ENCODE peak calls at places on chromosomes 3 and 15, in nine cellular contexts. One of them, this sample, is unnamed.

GRCh38 chr3:25856902-25857518 is 67.1 kb downstream of the OXSM start:
- DNase-seq in GM13976: peak
- DNase-seq in nephron progenitor cell: no peak
- DNase-seq in heart left ventricle: no peak
- DNase-seq in retina: peak
- DNase-seq in NCI-H1092 treated with DMSO at 0.1 percent for 48 hours: peak
- DNase-seq in activated CD8-positive, alpha-beta memory T cell treated with anti-CD3 and anti-CD28 coated beads for 48 hours: no peak
- DNase-seq in GM12878: no peak
- DNase-seq in activated naive CD8-positive, alpha-beta T cell treated with anti-CD3 and anti-CD28 coated beads, Interleukin-2, amount 50 U/mL, for 24 hours: no peak
- DNase-seq in this sample: no peak

GRCh38 chr3:101950510-101950909 is 101.2 kb downstream of the NFKBIZ start:
- DNase-seq in nephron progenitor cell: no peak
- DNase-seq in activated CD8-positive, alpha-beta memory T cell treated with anti-CD3 and anti-CD28 coated beads for 48 hours: no peak
- DNase-seq in heart left ventricle: no peak
- DNase-seq in activated naive CD8-positive, alpha-beta T cell treated with anti-CD3 and anti-CD28 coated beads, Interleukin-2, amount 50 U/mL, for 24 hours: no peak
- DNase-seq in NCI-H1092 treated with DMSO at 0.1 percent for 48 hours: no peak
- DNase-seq in GM13976: peak
- DNase-seq in GM12878: peak
- DNase-seq in retina: no peak
- DNase-seq in this sample: peak

GRCh38 chr3:183327343-183327742 is 74.3 kb downstream of the B3GNT5 start:
- DNase-seq in GM12878: no peak
- DNase-seq in retina: no peak
- DNase-seq in heart left ventricle: no peak
- DNase-seq in activated naive CD8-positive, alpha-beta T cell treated with anti-CD3 and anti-CD28 coated beads, Interleukin-2, amount 50 U/mL, for 24 hours: no peak
- DNase-seq in activated CD8-positive, alpha-beta memory T cell treated with anti-CD3 and anti-CD28 coated beads for 48 hours: no peak
- DNase-seq in nephron progenitor cell: no peak
- DNase-seq in NCI-H1092 treated with DMSO at 0.1 percent for 48 hours: no peak
- DNase-seq in GM13976: no peak
- DNase-seq in this sample: no peak

GRCh38 chr3:53624467-53624866 is 130.1 kb downstream of the CACNA1D start:
- DNase-seq in GM12878: no peak
- DNase-seq in NCI-H1092 treated with DMSO at 0.1 percent for 48 hours: peak
- DNase-seq in nephron progenitor cell: no peak
- DNase-seq in GM13976: no peak
- DNase-seq in retina: no peak
- DNase-seq in activated CD8-positive, alpha-beta memory T cell treated with anti-CD3 and anti-CD28 coated beads for 48 hours: no peak
- DNase-seq in activated naive CD8-positive, alpha-beta T cell treated with anti-CD3 and anti-CD28 coated beads, Interleukin-2, amount 50 U/mL, for 24 hours: no peak
- DNase-seq in heart left ventricle: no peak
- DNase-seq in this sample: no peak

GRCh38 chr3:195752538-195753331 is 32.0 kb downstream of the MUC20 start:
- DNase-seq in nephron progenitor cell: no peak
- DNase-seq in retina: no peak
- DNase-seq in NCI-H1092 treated with DMSO at 0.1 percent for 48 hours: no peak
- DNase-seq in heart left ventricle: no peak
- DNase-seq in activated naive CD8-positive, alpha-beta T cell treated with anti-CD3 and anti-CD28 coated beads, Interleukin-2, amount 50 U/mL, for 24 hours: no peak
- DNase-seq in GM13976: no peak
- DNase-seq in GM12878: no peak
- DNase-seq in activated CD8-positive, alpha-beta memory T cell treated with anti-CD3 and anti-CD28 coated beads for 48 hours: no peak
- DNase-seq in this sample: no peak

GRCh38 chr15:101540480-101541239 is 51.2 kb upstream of the PCSK6 start:
- DNase-seq in NCI-H1092 treated with DMSO at 0.1 percent for 48 hours: no peak
- DNase-seq in activated CD8-positive, alpha-beta memory T cell treated with anti-CD3 and anti-CD28 coated beads for 48 hours: no peak
- DNase-seq in heart left ventricle: no peak
- DNase-seq in GM12878: no peak
- DNase-seq in retina: no peak
- DNase-seq in GM13976: no peak
- DNase-seq in activated naive CD8-positive, alpha-beta T cell treated with anti-CD3 and anti-CD28 coated beads, Interleukin-2, amount 50 U/mL, for 24 hours: no peak
- DNase-seq in nephron progenitor cell: no peak
- DNase-seq in this sample: no peak

GRCh38 chr15:74036271-74037170 is 42.0 kb downstream of the PML start:
- DNase-seq in GM13976: peak
- DNase-seq in heart left ventricle: peak
- DNase-seq in activated naive CD8-positive, alpha-beta T cell treated with anti-CD3 and anti-CD28 coated beads, Interleukin-2, amount 50 U/mL, for 24 hours: no peak
- DNase-seq in activated CD8-positive, alpha-beta memory T cell treated with anti-CD3 and anti-CD28 coated beads for 48 hours: no peak
- DNase-seq in nephron progenitor cell: peak
- DNase-seq in GM12878: no peak
- DNase-seq in NCI-H1092 treated with DMSO at 0.1 percent for 48 hours: peak
- DNase-seq in retina: peak
- DNase-seq in this sample: no peak

GRCh38 chr3:149576071-149576564 is 81.7 kb downstream of the WWTR1 start:
- DNase-seq in activated naive CD8-positive, alpha-beta T cell treated with anti-CD3 and anti-CD28 coated beads, Interleukin-2, amount 50 U/mL, for 24 hours: no peak
- DNase-seq in NCI-H1092 treated with DMSO at 0.1 percent for 48 hours: peak
- DNase-seq in heart left ventricle: peak
- DNase-seq in nephron progenitor cell: no peak
- DNase-seq in GM12878: no peak
- DNase-seq in GM13976: no peak
- DNase-seq in retina: no peak
- DNase-seq in activated CD8-positive, alpha-beta memory T cell treated with anti-CD3 and anti-CD28 coated beads for 48 hours: no peak
- DNase-seq in this sample: peak

GRCh38 chr3:80750637-80751036 is 982.8 kb upstream of the ROBO1 start:
- DNase-seq in activated CD8-positive, alpha-beta memory T cell treated with anti-CD3 and anti-CD28 coated beads for 48 hours: no peak
- DNase-seq in GM12878: no peak
- DNase-seq in GM13976: no peak
- DNase-seq in NCI-H1092 treated with DMSO at 0.1 percent for 48 hours: no peak
- DNase-seq in activated naive CD8-positive, alpha-beta T cell treated with anti-CD3 and anti-CD28 coated beads, Interleukin-2, amount 50 U/mL, for 24 hours: no peak
- DNase-seq in retina: no peak
- DNase-seq in heart left ventricle: no peak
- DNase-seq in nephron progenitor cell: no peak
- DNase-seq in this sample: no peak

GRCh38 chr3:37202035-37202434 is 27.7 kb upstream of the LRRFIP2 start:
- DNase-seq in activated naive CD8-positive, alpha-beta T cell treated with anti-CD3 and anti-CD28 coated beads, Interleukin-2, amount 50 U/mL, for 24 hours: no peak
- DNase-seq in activated CD8-positive, alpha-beta memory T cell treated with anti-CD3 and anti-CD28 coated beads for 48 hours: no peak
- DNase-seq in GM12878: no peak
- DNase-seq in NCI-H1092 treated with DMSO at 0.1 percent for 48 hours: no peak
- DNase-seq in nephron progenitor cell: no peak
- DNase-seq in GM13976: no peak
- DNase-seq in retina: no peak
- DNase-seq in heart left ventricle: no peak
- DNase-seq in this sample: no peak

GRCh38 chr3:15892828-15893227 is 95.0 kb upstream of the ANKRD28 start:
- DNase-seq in nephron progenitor cell: no peak
- DNase-seq in NCI-H1092 treated with DMSO at 0.1 percent for 48 hours: no peak
- DNase-seq in activated CD8-positive, alpha-beta memory T cell treated with anti-CD3 and anti-CD28 coated beads for 48 hours: no peak
- DNase-seq in GM12878: no peak
- DNase-seq in heart left ventricle: no peak
- DNase-seq in GM13976: no peak
- DNase-seq in retina: no peak
- DNase-seq in activated naive CD8-positive, alpha-beta T cell treated with anti-CD3 and anti-CD28 coated beads, Interleukin-2, amount 50 U/mL, for 24 hours: no peak
- DNase-seq in this sample: no peak

GRCh38 chr3:81521855-81522254 is 239.6 kb downstream of the GBE1 start:
- DNase-seq in retina: no peak
- DNase-seq in heart left ventricle: no peak
- DNase-seq in activated naive CD8-positive, alpha-beta T cell treated with anti-CD3 and anti-CD28 coated beads, Interleukin-2, amount 50 U/mL, for 24 hours: no peak
- DNase-seq in activated CD8-positive, alpha-beta memory T cell treated with anti-CD3 and anti-CD28 coated beads for 48 hours: no peak
- DNase-seq in GM12878: no peak
- DNase-seq in nephron progenitor cell: no peak
- DNase-seq in NCI-H1092 treated with DMSO at 0.1 percent for 48 hours: no peak
- DNase-seq in GM13976: no peak
- DNase-seq in this sample: no peak

GRCh38 chr15:85377986-85378385 is 2.4 kb upstream of the AKAP13 start:
- DNase-seq in retina: no peak
- DNase-seq in GM13976: no peak
- DNase-seq in activated CD8-positive, alpha-beta memory T cell treated with anti-CD3 and anti-CD28 coated beads for 48 hours: no peak
- DNase-seq in heart left ventricle: no peak
- DNase-seq in activated naive CD8-positive, alpha-beta T cell treated with anti-CD3 and anti-CD28 coated beads, Interleukin-2, amount 50 U/mL, for 24 hours: no peak
- DNase-seq in nephron progenitor cell: no peak
- DNase-seq in NCI-H1092 treated with DMSO at 0.1 percent for 48 hours: no peak
- DNase-seq in GM12878: no peak
- DNase-seq in this sample: no peak

GRCh38 chr15:58154769-58155168 is 16.6 kb downstream of the AQP9 start:
- DNase-seq in heart left ventricle: no peak
- DNase-seq in NCI-H1092 treated with DMSO at 0.1 percent for 48 hours: no peak
- DNase-seq in GM13976: no peak
- DNase-seq in retina: no peak
- DNase-seq in activated CD8-positive, alpha-beta memory T cell treated with anti-CD3 and anti-CD28 coated beads for 48 hours: no peak
- DNase-seq in GM12878: no peak
- DNase-seq in nephron progenitor cell: no peak
- DNase-seq in activated naive CD8-positive, alpha-beta T cell treated with anti-CD3 and anti-CD28 coated beads, Interleukin-2, amount 50 U/mL, for 24 hours: no peak
- DNase-seq in this sample: no peak

GRCh38 chr15:98896802-98897732 is 110.5 kb downstream of the PGPEP1L start:
- DNase-seq in GM13976: no peak
- DNase-seq in activated naive CD8-positive, alpha-beta T cell treated with anti-CD3 and anti-CD28 coated beads, Interleukin-2, amount 50 U/mL, for 24 hours: no peak
- DNase-seq in NCI-H1092 treated with DMSO at 0.1 percent for 48 hours: no peak
- DNase-seq in activated CD8-positive, alpha-beta memory T cell treated with anti-CD3 and anti-CD28 coated beads for 48 hours: no peak
- DNase-seq in GM12878: no peak
- DNase-seq in nephron progenitor cell: no peak
- DNase-seq in retina: no peak
- DNase-seq in heart left ventricle: no peak
- DNase-seq in this sample: no peak

GRCh38 chr15:101049282-101049681 is 130.1 kb downstream of the LRRK1 start:
- DNase-seq in nephron progenitor cell: no peak
- DNase-seq in activated CD8-positive, alpha-beta memory T cell treated with anti-CD3 and anti-CD28 coated beads for 48 hours: no peak
- DNase-seq in retina: no peak
- DNase-seq in GM13976: no peak
- DNase-seq in heart left ventricle: peak
- DNase-seq in NCI-H1092 treated with DMSO at 0.1 percent for 48 hours: no peak
- DNase-seq in activated naive CD8-positive, alpha-beta T cell treated with anti-CD3 and anti-CD28 coated beads, Interleukin-2, amount 50 U/mL, for 24 hours: no peak
- DNase-seq in GM12878: no peak
- DNase-seq in this sample: peak

GRCh38 chr15:80275946-80276345 is 23.9 kb upstream of the CTXND1 start:
- DNase-seq in GM13976: no peak
- DNase-seq in NCI-H1092 treated with DMSO at 0.1 percent for 48 hours: no peak
- DNase-seq in nephron progenitor cell: no peak
- DNase-seq in activated CD8-positive, alpha-beta memory T cell treated with anti-CD3 and anti-CD28 coated beads for 48 hours: no peak
- DNase-seq in GM12878: no peak
- DNase-seq in heart left ventricle: no peak
- DNase-seq in retina: no peak
- DNase-seq in activated naive CD8-positive, alpha-beta T cell treated with anti-CD3 and anti-CD28 coated beads, Interleukin-2, amount 50 U/mL, for 24 hours: no peak
- DNase-seq in this sample: no peak

GRCh38 chr3:123758081-123758564 is 126.0 kb downstream of the MYLK start:
- DNase-seq in NCI-H1092 treated with DMSO at 0.1 percent for 48 hours: peak
- DNase-seq in heart left ventricle: no peak
- DNase-seq in nephron progenitor cell: no peak
- DNase-seq in GM13976: no peak
- DNase-seq in activated CD8-positive, alpha-beta memory T cell treated with anti-CD3 and anti-CD28 coated beads for 48 hours: no peak
- DNase-seq in activated naive CD8-positive, alpha-beta T cell treated with anti-CD3 and anti-CD28 coated beads, Interleukin-2, amount 50 U/mL, for 24 hours: no peak
- DNase-seq in GM12878: no peak
- DNase-seq in retina: peak
- DNase-seq in this sample: no peak

GRCh38 chr3:31438742-31439141 is 94.0 kb upstream of the STT3B start:
- DNase-seq in GM12878: no peak
- DNase-seq in retina: no peak
- DNase-seq in activated CD8-positive, alpha-beta memory T cell treated with anti-CD3 and anti-CD28 coated beads for 48 hours: no peak
- DNase-seq in heart left ventricle: no peak
- DNase-seq in nephron progenitor cell: no peak
- DNase-seq in activated naive CD8-positive, alpha-beta T cell treated with anti-CD3 and anti-CD28 coated beads, Interleukin-2, amount 50 U/mL, for 24 hours: no peak
- DNase-seq in GM13976: no peak
- DNase-seq in NCI-H1092 treated with DMSO at 0.1 percent for 48 hours: no peak
- DNase-seq in this sample: no peak

GRCh38 chr3:190089711-190090110 is 31.0 kb downstream of the P3H2 start:
- DNase-seq in heart left ventricle: no peak
- DNase-seq in activated CD8-positive, alpha-beta memory T cell treated with anti-CD3 and anti-CD28 coated beads for 48 hours: no peak
- DNase-seq in GM13976: peak
- DNase-seq in activated naive CD8-positive, alpha-beta T cell treated with anti-CD3 and anti-CD28 coated beads, Interleukin-2, amount 50 U/mL, for 24 hours: no peak
- DNase-seq in retina: no peak
- DNase-seq in GM12878: peak
- DNase-seq in nephron progenitor cell: no peak
- DNase-seq in NCI-H1092 treated with DMSO at 0.1 percent for 48 hours: no peak
- DNase-seq in this sample: no peak

GRCh38 chr3:13254028-13254951 is 165.8 kb downstream of the NUP210 start:
- DNase-seq in nephron progenitor cell: no peak
- DNase-seq in GM13976: no peak
- DNase-seq in activated CD8-positive, alpha-beta memory T cell treated with anti-CD3 and anti-CD28 coated beads for 48 hours: no peak
- DNase-seq in retina: no peak
- DNase-seq in activated naive CD8-positive, alpha-beta T cell treated with anti-CD3 and anti-CD28 coated beads, Interleukin-2, amount 50 U/mL, for 24 hours: no peak
- DNase-seq in NCI-H1092 treated with DMSO at 0.1 percent for 48 hours: no peak
- DNase-seq in heart left ventricle: no peak
- DNase-seq in GM12878: no peak
- DNase-seq in this sample: no peak

GRCh38 chr3:6220361-6220957 is 640.5 kb upstream of the GRM7 start:
- DNase-seq in GM13976: no peak
- DNase-seq in NCI-H1092 treated with DMSO at 0.1 percent for 48 hours: no peak
- DNase-seq in activated CD8-positive, alpha-beta memory T cell treated with anti-CD3 and anti-CD28 coated beads for 48 hours: no peak
- DNase-seq in heart left ventricle: no peak
- DNase-seq in retina: no peak
- DNase-seq in activated naive CD8-positive, alpha-beta T cell treated with anti-CD3 and anti-CD28 coated beads, Interleukin-2, amount 50 U/mL, for 24 hours: no peak
- DNase-seq in GM12878: no peak
- DNase-seq in nephron progenitor cell: no peak
- DNase-seq in this sample: no peak

GRCh38 chr3:123344941-123345594 is 103.8 kb downstream of the ADCY5 start:
- DNase-seq in NCI-H1092 treated with DMSO at 0.1 percent for 48 hours: no peak
- DNase-seq in activated CD8-positive, alpha-beta memory T cell treated with anti-CD3 and anti-CD28 coated beads for 48 hours: no peak
- DNase-seq in GM13976: no peak
- DNase-seq in nephron progenitor cell: no peak
- DNase-seq in GM12878: no peak
- DNase-seq in retina: no peak
- DNase-seq in heart left ventricle: no peak
- DNase-seq in activated naive CD8-positive, alpha-beta T cell treated with anti-CD3 and anti-CD28 coated beads, Interleukin-2, amount 50 U/mL, for 24 hours: no peak
- DNase-seq in this sample: no peak

GRCh38 chr15:71572452-71573053 is 237.8 kb upstream of the NR2E3 start:
- DNase-seq in NCI-H1092 treated with DMSO at 0.1 percent for 48 hours: no peak
- DNase-seq in GM13976: no peak
- DNase-seq in heart left ventricle: no peak
- DNase-seq in nephron progenitor cell: no peak
- DNase-seq in retina: no peak
- DNase-seq in activated CD8-positive, alpha-beta memory T cell treated with anti-CD3 and anti-CD28 coated beads for 48 hours: no peak
- DNase-seq in GM12878: no peak
- DNase-seq in activated naive CD8-positive, alpha-beta T cell treated with anti-CD3 and anti-CD28 coated beads, Interleukin-2, amount 50 U/mL, for 24 hours: no peak
- DNase-seq in this sample: no peak

GRCh38 chr3:179495483-179495882 is 44.2 kb upstream of the GNB4 start:
- DNase-seq in NCI-H1092 treated with DMSO at 0.1 percent for 48 hours: no peak
- DNase-seq in retina: no peak
- DNase-seq in GM12878: no peak
- DNase-seq in GM13976: no peak
- DNase-seq in activated naive CD8-positive, alpha-beta T cell treated with anti-CD3 and anti-CD28 coated beads, Interleukin-2, amount 50 U/mL, for 24 hours: no peak
- DNase-seq in activated CD8-positive, alpha-beta memory T cell treated with anti-CD3 and anti-CD28 coated beads for 48 hours: no peak
- DNase-seq in nephron progenitor cell: no peak
- DNase-seq in heart left ventricle: no peak
- DNase-seq in this sample: no peak

GRCh38 chr3:54847361-54847760 is 80.5 kb downstream of the LRTM1 start:
- DNase-seq in heart left ventricle: no peak
- DNase-seq in nephron progenitor cell: no peak
- DNase-seq in retina: no peak
- DNase-seq in activated CD8-positive, alpha-beta memory T cell treated with anti-CD3 and anti-CD28 coated beads for 48 hours: no peak
- DNase-seq in GM13976: no peak
- DNase-seq in activated naive CD8-positive, alpha-beta T cell treated with anti-CD3 and anti-CD28 coated beads, Interleukin-2, amount 50 U/mL, for 24 hours: no peak
- DNase-seq in NCI-H1092 treated with DMSO at 0.1 percent for 48 hours: no peak
- DNase-seq in GM12878: no peak
- DNase-seq in this sample: no peak

GRCh38 chr15:88834211-88834812 is 31.1 kb downstream of the ACAN start:
- DNase-seq in GM12878: no peak
- DNase-seq in heart left ventricle: peak
- DNase-seq in NCI-H1092 treated with DMSO at 0.1 percent for 48 hours: no peak
- DNase-seq in retina: peak
- DNase-seq in activated naive CD8-positive, alpha-beta T cell treated with anti-CD3 and anti-CD28 coated beads, Interleukin-2, amount 50 U/mL, for 24 hours: peak
- DNase-seq in nephron progenitor cell: peak
- DNase-seq in activated CD8-positive, alpha-beta memory T cell treated with anti-CD3 and anti-CD28 coated beads for 48 hours: no peak
- DNase-seq in GM13976: peak
- DNase-seq in this sample: peak

This sample was measured in activated CD4-positive, alpha-beta memory T cell treated with anti-CD3 and anti-CD28 coated beads for 36 hours.